ENCODE peak calls at places on chromosomes 11 and 22, in six cellular contexts. O is iPS DF 6.9, R is heart right ventricle, V is PC-3, H is psoas muscle, U is body of pancreas. C is an unnamed sample.

GRCh38 chr11:130554241-130555055 is 106.0 kb downstream of the ADAMTS15 start:
- DNase-seq in O (no peak), R (no peak), V (peak; percentile 66), H (no peak), U (no peak), C (no peak)

GRCh38 chr22:23888615-23889401 is 5.4 kb upstream of the MIF start:
- DNase-seq in O (no peak), R (no peak), V (peak; percentile 11), H (no peak), U (no peak), C (no peak)

GRCh38 chr11:1024597-1025409 is 11.7 kb downstream of the MUC6 start:
- DNase-seq in O (no peak), R (no peak), V (no peak), H (no peak), U (no peak), C (no peak)

GRCh38 chr11:65546217-65546958 is 11.8 kb downstream of the LTBP3 start:
- DNase-seq in O (no peak), R (peak; percentile 84), V (peak; percentile 94), H (peak; percentile 86), U (peak; percentile 95), C (peak; percentile 99)

GRCh38 chr11:16607675-16608644 is 130.5 kb upstream of the C11orf58 start:
- DNase-seq in O (no peak), R (peak; percentile 84), V (no peak), H (peak; percentile 85), U (peak; percentile 77), C (peak; percentile 68)

GRCh38 chr22:32625985-32626384 is 151.4 kb downstream of the FBXO7 start:
- DNase-seq in O (no peak), R (no peak), V (no peak), H (no peak), U (no peak), C (no peak)

GRCh38 chr11:102534261-102534872 is 3.8 kb upstream of the MMP7 start:
- DNase-seq in O (no peak), R (no peak), V (peak; percentile 25), H (no peak), U (no peak), C (no peak)

GRCh38 chr22:49294656-49295464 is 532.8 kb downstream of the BRD1 start:
- DNase-seq in O (no peak), R (no peak), V (no peak), H (no peak), U (no peak), C (no peak)

GRCh38 chr11:77403228-77403627 is 70.7 kb downstream of the PAK1 start:
- DNase-seq in O (no peak), R (no peak), V (no peak), H (no peak), U (no peak), C (no peak)

GRCh38 chr11:61007383-61007970 is 36.0 kb downstream of the CD6 start:
- DNase-seq in O (no peak), R (peak; percentile 28), V (no peak), H (no peak), U (no peak), C (no peak)

GRCh38 chr22:29587938-29588699 is 7.2 kb upstream of the NIPSNAP1 start:
- DNase-seq in O (no peak), R (no peak), V (peak; percentile 67), H (no peak), U (no peak), C (no peak)

GRCh38 chr22:39254122-39254521 is 9.3 kb upstream of the PDGFB start:
- DNase-seq in O (no peak), R (no peak), V (no peak), H (peak; percentile 80), U (no peak), C (no peak)

GRCh38 chr11:59938718-59939117 is 486 bp downstream of the OOSP1 start:
- DNase-seq in O (no peak), R (no peak), V (no peak), H (no peak), U (no peak), C (no peak)

GRCh38 chr11:27274854-27275395 is 88.1 kb downstream of the CCDC34 start:
- DNase-seq in O (no peak), R (no peak), V (no peak), H (no peak), U (no peak), C (no peak)

GRCh38 chr22:20957118-20957690 is 9.9 kb upstream of the AIFM3 start:
- DNase-seq in O (no peak), R (no peak), V (peak; percentile 22), H (peak; percentile 60), U (peak; percentile 40), C (no peak)

GRCh38 chr11:1302461-1303073 is 6.9 kb downstream of the TOLLIP start:
- DNase-seq in O (no peak), R (no peak), V (no peak), H (no peak), U (peak; percentile 57), C (peak; percentile 89)

GRCh38 chr11:17894929-17895658 is 117.8 kb downstream of the SERGEF start:
- DNase-seq in O (no peak), R (no peak), V (no peak), H (no peak), U (no peak), C (no peak)

GRCh38 chr11:110447343-110447742 is 17.6 kb downstream of the FDX1 start:
- DNase-seq in O (no peak), R (no peak), V (no peak), H (no peak), U (no peak), C (no peak)
- H3K36me3 ChIP-seq in O (no peaks in the 10 kb centered on the region), R (peaks cover 26% of the 10 kb centered on the region), V (peaks cover 6% of the 10 kb centered on the region), H (no peaks in the 10 kb centered on the region), U (no peaks in the 10 kb centered on the region), C (no peaks in the 10 kb centered on the region)

DNA sequence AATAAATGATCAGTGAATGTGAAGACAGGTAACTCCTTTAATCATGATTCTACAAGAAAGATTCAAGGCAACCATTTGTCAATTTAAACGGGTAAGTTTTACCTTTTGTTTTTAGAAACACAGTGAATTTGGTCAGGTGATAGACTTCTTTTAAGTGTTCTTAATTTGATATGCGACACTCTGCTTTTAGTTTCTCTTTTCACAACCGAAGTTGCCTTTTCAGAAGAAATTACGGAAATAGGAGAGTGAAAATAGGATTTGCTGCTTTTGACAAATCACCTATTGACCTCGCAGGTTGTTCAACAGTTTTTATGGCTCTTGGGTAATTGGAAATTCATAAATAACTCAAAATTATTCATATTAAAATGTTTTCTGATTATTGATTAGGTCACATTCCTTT is 142.1 kb downstream of the CNTN5 start:
- DNase-seq in O (no peak), R (no peak), V (no peak), H (no peak), U (no peak), C (no peak)
- H3K4me3 ChIP-seq in O (no peak overlapping the region), R (no peak overlapping the region), V (no peak overlapping the region), H (no peak overlapping the region), U (no peak overlapping the region), C (no peak overlapping the region)

DNA sequence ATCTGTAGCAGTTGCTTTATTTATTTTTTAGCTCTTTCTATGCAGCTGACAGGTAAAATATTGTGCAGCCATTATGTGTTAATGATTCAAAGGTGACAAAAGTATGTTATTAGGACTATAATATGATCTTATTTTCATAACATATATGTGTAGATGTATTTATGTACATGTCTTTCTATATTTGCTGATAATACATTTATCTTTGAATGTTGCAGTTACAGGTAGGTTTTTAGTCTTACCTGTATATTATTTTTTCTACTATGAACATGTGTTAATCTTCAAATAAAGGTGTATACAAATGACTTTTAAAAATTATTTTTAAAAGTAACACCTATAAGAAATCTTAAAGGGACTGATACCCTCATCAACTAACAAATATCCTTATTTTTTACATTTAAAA is 33.6 kb downstream of the FAR1 start:
- DNase-seq in O (no peak), R (no peak), V (no peak), H (no peak), U (no peak), C (no peak)
- H3K36me3 ChIP-seq in O (no peaks in the 10 kb centered on the region), R (peaks cover 57% of the 10 kb centered on the region), V (peaks cover 28% of the 10 kb centered on the region), H (no peaks in the 10 kb centered on the region), U (no peaks in the 10 kb centered on the region), C (no peaks in the 10 kb centered on the region)

GRCh38 chr11:122101625-122102291 is 14.3 kb downstream of the BLID start:
- DNase-seq in O (no peak), R (peak; percentile 44), V (no peak), H (peak; percentile 67), U (peak; percentile 64), C (no peak)
- H3K4me3 ChIP-seq in O (no peak overlapping the region), R (peak overlapping the region; percentile 68), V (no peak overlapping the region), H (peak overlapping the region; percentile 76), U (no peak overlapping the region), C (no peak overlapping the region)

DNA sequence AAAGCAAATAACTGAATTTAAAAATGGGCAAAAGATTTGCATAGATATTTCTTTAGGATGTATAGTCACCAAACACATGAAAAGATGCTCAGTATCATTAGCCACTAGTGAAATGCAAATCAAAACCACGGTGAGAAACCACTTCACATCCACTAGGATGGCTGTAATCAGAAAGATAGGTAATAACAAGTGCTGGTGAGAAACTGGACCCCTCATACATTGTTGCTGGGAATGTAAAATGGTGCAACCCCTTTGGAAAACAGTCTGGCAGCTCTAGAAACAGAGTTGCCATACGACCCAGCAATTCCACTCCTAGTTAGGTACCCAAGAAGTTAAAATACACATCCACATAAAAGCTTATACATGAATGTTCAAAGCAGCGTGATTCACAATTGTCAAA is 16.3 kb downstream of the RPUSD4 start:
- DNase-seq in O (no peak), R (no peak), V (no peak), H (no peak), U (no peak), C (no peak)
- H3K36me3 ChIP-seq in O (peaks cover 31% of the 10 kb centered on the region), R (peaks cover 85% of the 10 kb centered on the region), V (peaks cover 66% of the 10 kb centered on the region), H (no peaks in the 10 kb centered on the region), U (no peaks in the 10 kb centered on the region), C (no peaks in the 10 kb centered on the region)